ENCODE peak calls at places on chromosomes 12 and 14, in four cellular contexts. U is choroid plexus epithelial cell, W is prostate gland, X is natural killer cell. Q is an unnamed sample.
A peak's percentile ranks its signal among the peaks of the same experiment; 100 is the strongest.

GRCh38 chr14:104967414-104968152 is 10.6 kb downstream of the AHNAK2 start:
- DNase-seq in U (peak; percentile 40), W (peak; percentile 62), X (no peak), Q (no peak)

GRCh38 chr14:75025082-75025481 is 22.4 kb downstream of the EIF2B2 start:
- DNase-seq in U (peak; percentile 62), W (no peak), X (no peak), Q (no peak)

GRCh38 chr12:124680863-124681778 is 113.7 kb upstream of the NCOR2 start:
- DNase-seq in U (peak; percentile 66), W (no peak), X (no peak), Q (no peak)

GRCh38 chr14:49770212-49770817 is 2.4 kb downstream of the KLHDC2 start:
- DNase-seq in U (peak; percentile 76), W (no peak), X (no peak), Q (no peak)

GRCh38 chr12:111173391-111174282 is 195.3 kb downstream of the PHETA1 start:
- DNase-seq in U (no peak), W (no peak), X (no peak), Q (no peak)

GRCh38 chr12:31004666-31005065 is 69.0 kb upstream of the DDX11 start:
- DNase-seq in U (no peak), W (no peak), X (no peak), Q (no peak)

GRCh38 chr14:99598774-99599173 is 5.2 kb downstream of the CCDC85C start:
- DNase-seq in U (no peak), W (no peak), X (no peak), Q (no peak)

GRCh38 chr12:76871751-76872150 is 7.1 kb downstream of the CSRP2 start:
- DNase-seq in U (no peak), W (no peak), X (no peak), Q (no peak)

GRCh38 chr12:69524755-69525509 is 54.7 kb downstream of the FRS2 start:
- DNase-seq in U (peak; percentile 45), W (no peak), X (no peak), Q (no peak)

GRCh38 chr12:130486891-130487416 is 149.3 kb downstream of the PIWIL1 start:
- DNase-seq in U (no peak), W (no peak), X (no peak), Q (no peak)

GRCh38 chr12:120229071-120229582 is 28.2 kb upstream of the RPLP0 start:
- DNase-seq in U (peak; percentile 48), W (no peak), X (no peak), Q (no peak)

GRCh38 chr12:91877461-91878230 is 268.0 kb downstream of the BTG1 start:
- DNase-seq in U (no peak), W (no peak), X (peak; percentile 36), Q (no peak)

GRCh38 chr14:98651042-98651441 is 621.0 kb downstream of the BCL11B start:
- DNase-seq in U (no peak), W (no peak), X (no peak), Q (no peak)

GRCh38 chr12:56243731-56244181 is 13.9 kb downstream of the SLC39A5 start:
- DNase-seq in U (peak; percentile 31), W (no peak), X (no peak), Q (no peak)

GRCh38 chr14:64885555-64885954 is 5.8 kb upstream of the SPTB start:
- DNase-seq in U (no peak), W (no peak), X (no peak), Q (no peak)

GRCh38 chr14:37144729-37145363 is 27.6 kb downstream of the SLC25A21 start:
- DNase-seq in U (no peak), W (no peak), X (no peak), Q (no peak)

GRCh38 chr14:105492051-105492965 is 1.3 kb downstream of the TEDC1 start:
- DNase-seq in U (no peak), W (no peak), X (no peak), Q (no peak)

GRCh38 chr14:92176476-92176875 is 54.7 kb downstream of the CPSF2 start:
- DNase-seq in U (no peak), W (no peak), X (no peak), Q (no peak)

GRCh38 chr12:117489671-117490070 is 128.2 kb upstream of the NOS1 start:
- DNase-seq in U (no peak), W (no peak), X (no peak), Q (no peak)

GRCh38 chr14:46661728-46662127 is 10.1 kb upstream of the RPL10L start:
- DNase-seq in U (peak; percentile 6), W (no peak), X (no peak), Q (no peak)

GRCh38 chr14:49870908-49871307 is 18.3 kb upstream of the NEMF start:
- DNase-seq in U (no peak), W (no peak), X (no peak), Q (no peak)

GRCh38 chr12:1575799-1576401 is 18.5 kb downstream of the FBXL14 start:
- DNase-seq in U (peak; percentile 69), W (peak; percentile 74), X (no peak), Q (no peak)

GRCh38 chr12:26298785-26299621 is 103.6 kb downstream of the SSPN start:
- DNase-seq in U (peak; percentile 83), W (no peak), X (no peak), Q (no peak)

GRCh38 chr12:76020731-76021672 is 10.6 kb downstream of the PHLDA1 start:
- DNase-seq in U (peak; percentile 98), W (no peak), X (peak; percentile 63), Q (no peak)

GRCh38 chr12:54558311-54558710 is 8.9 kb downstream of the PDE1B start:
- DNase-seq in U (no peak), W (no peak), X (no peak), Q (no peak)

GRCh38 chr12:118711185-118711584 is 270.2 kb upstream of the SRRM4 start:
- DNase-seq in U (no peak), W (no peak), X (no peak), Q (no peak)

GRCh38 chr12:118715647-118716046 is 265.7 kb upstream of the SRRM4 start:
- DNase-seq in U (no peak), W (no peak), X (no peak), Q (no peak)

GRCh38 chr12:118714500-118714899 is 266.8 kb upstream of the SRRM4 start:
- DNase-seq in U (no peak), W (no peak), X (no peak), Q (no peak)

DNA sequence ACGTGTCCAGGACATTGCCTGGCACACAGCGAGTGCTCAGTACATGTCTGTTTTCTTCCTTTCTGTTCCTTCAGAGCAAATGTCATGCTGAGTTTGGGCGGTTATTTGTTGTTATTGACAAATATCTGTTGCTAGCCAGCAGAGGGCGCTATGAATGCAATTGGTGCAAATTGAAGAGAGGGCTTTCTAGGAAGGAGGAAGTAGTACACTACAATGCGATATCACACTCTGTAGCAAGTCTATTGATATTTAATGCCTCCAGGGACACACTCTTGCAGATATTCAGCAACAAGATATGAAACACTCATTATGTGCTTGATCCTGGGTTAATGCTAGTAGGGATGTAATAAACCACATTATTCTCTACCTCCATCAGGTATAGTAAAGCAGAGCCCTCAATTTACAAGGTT is 267.3 kb upstream of the SRRM4 start:
- DNase-seq in U (no peak), W (no peak), X (no peak), Q (peak; percentile 23)
- TF ChIP-seq CTCF in U (no peak), W (no peak), X (no peak), Q (peak; percentile 76)

DNA sequence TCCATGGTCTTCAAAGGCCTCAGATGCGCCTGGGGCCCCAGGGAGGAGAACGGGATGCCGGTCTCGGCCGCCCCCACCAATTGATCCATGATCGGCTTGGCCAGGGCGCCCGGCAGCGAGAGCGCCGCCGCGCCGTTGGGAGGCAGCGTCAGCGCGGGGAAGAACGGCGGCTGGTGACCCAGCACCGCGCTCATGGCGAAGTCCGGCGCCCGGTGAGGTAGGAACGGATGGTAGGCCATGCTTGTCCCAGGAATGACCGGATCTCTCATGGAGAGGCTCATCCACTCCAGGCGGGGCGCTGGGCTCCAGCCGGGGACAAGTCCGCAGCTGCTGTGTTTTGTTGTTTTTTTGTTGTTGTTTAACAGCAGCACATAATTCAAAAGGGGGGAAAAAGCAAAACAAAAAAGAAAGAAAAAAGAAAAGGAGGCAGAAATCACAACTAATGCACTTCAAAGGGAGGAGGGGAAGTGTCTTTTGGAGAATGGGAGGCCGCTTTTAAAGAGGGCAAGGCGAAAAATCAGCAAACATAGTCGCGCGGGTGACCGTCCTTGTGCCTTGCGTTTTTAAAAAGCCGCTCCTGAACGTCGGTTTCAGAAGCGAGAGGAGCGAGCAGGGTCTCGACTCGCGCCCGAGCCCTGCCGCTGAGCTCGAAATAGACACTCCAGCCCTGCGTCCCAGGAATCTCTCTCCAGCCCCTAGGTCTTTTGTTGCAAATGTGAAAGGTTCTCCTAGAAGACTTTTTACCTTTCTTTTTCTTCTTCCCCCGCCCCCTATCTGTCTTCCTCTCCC is 861 bp downstream of the TBX3 start:
- DNase-seq in U (peak; percentile 47), W (no peak), X (no peak), Q (no peak)
- TF ChIP-seq CTCF in U (no peak), W (no peak), X (no peak), Q (no peak)

GRCh38 chr14:66009104-66009503 is 477.1 kb upstream of the CCDC196 start:
- DNase-seq in U (peak; percentile 87), W (no peak), X (no peak), Q (no peak)
- TF ChIP-seq CTCF in U (no peak), W (no peak), X (no peak), Q (no peak)

GRCh38 chr14:39426605-39427004 is 5.6 kb downstream of the FBXO33 start:
- DNase-seq in U (peak; percentile 89), W (no peak), X (no peak), Q (no peak)
- TF ChIP-seq CTCF in U (peak; percentile 43), W (no peak), X (no peak), Q (no peak)

DNA sequence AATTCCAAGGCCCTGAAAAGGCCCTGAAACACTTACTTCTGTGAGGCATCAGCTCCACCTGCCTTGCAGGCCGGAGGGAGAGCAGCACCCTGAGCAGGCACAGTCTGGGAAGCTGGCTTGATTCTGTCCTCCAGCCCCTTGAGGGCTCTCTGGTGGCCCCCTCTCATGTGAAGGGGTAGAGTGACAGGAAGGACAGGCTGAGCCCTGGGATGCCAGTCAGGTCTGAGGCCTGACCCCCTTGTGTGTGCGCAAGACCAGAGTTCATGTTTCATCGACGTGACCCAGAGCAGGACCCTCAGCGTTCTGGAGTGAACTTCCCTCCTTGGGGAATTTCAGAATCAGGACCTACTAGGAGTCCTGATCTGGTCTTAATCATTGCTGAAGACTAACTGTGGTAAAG is 1.3 kb downstream of the RNASE8 start:
- DNase-seq in U (no peak), W (no peak), X (no peak), Q (no peak)
- TF ChIP-seq CTCF in U (no peak), W (no peak), X (no peak), Q (no peak)

DNA sequence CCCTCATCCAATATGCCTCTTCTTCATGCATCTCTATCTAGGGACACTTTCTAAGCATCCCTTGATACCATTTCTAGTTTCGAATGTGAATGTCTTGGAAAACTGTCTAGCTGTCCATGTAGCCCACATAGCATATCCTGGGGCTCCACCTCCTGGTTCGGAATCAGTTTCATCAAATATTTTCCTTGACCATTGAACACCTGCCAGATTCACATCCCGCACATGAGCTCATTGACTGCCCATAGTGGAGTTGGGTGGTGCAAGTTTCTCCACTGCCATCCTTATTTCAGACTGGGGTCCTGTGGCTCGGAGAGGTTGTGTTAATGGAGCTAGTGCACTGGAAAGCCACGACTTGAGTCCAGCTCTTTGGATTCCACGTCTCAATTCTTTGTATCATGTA is 58.6 kb upstream of the TMEM263 start:
- DNase-seq in U (peak; percentile 44), W (no peak), X (no peak), Q (no peak)
- TF ChIP-seq CTCF in U (peak; percentile 37), W (no peak), X (no peak), Q (no peak)

DNA sequence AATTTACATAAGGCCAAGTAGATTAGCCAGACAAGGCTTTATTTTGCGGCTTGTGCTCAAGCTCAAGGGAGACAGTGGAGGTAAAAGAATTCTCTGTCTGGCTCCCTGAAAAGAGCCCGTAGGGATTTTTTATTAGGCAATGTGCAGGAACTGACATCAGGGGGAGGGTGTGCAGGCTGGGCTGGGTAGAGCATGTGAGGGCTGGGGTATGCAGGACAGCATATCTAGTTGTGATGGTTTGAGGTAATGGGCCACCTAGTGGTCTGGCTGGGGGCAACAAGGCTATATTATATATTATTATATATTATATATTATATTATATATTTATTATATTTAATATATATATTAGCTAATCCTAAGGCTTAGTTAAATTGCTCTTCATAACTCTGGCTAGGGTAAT is 102.1 kb downstream of the TMEM117 start:
- DNase-seq in U (peak; percentile 49), W (no peak), X (no peak), Q (no peak)
- TF ChIP-seq CTCF in U (peak; percentile 58), W (no peak), X (no peak), Q (peak; percentile 43)

Q was measured in progenitor cell of endocrine pancreas.